ENCODE peak calls at places on chromosomes 16 and 17, in four cellular contexts. One of them, this sample, is unnamed.

GRCh38 chr16:57479043-57479421 is 7.3 kb downstream of the DOK4 start:
- DNase-seq in ovary: peak; percentile 47
- DNase-seq in tibial nerve: no peak
- DNase-seq in lower leg skin: no peak
- DNase-seq in this sample: no peak

GRCh38 chr16:26078971-26079370 is 387.2 kb downstream of the HS3ST4 start:
- DNase-seq in tibial nerve: no peak
- DNase-seq in lower leg skin: no peak
- DNase-seq in ovary: no peak
- DNase-seq in this sample: no peak

GRCh38 chr17:76337413-76337777 is 16.3 kb downstream of the PRPSAP1 start:
- DNase-seq in tibial nerve: no peak
- DNase-seq in ovary: no peak
- DNase-seq in lower leg skin: peak; percentile 12
- DNase-seq in this sample: peak; percentile 55

GRCh38 chr17:70313031-70313430 is 143.7 kb downstream of the KCNJ2 start:
- DNase-seq in tibial nerve: no peak
- DNase-seq in ovary: no peak
- DNase-seq in lower leg skin: no peak
- DNase-seq in this sample: no peak

GRCh38 chr17:17351901-17352781 is 49.0 kb downstream of the NT5M start:
- DNase-seq in tibial nerve: no peak
- DNase-seq in ovary: no peak
- DNase-seq in lower leg skin: peak; percentile 88
- DNase-seq in this sample: peak; percentile 90

GRCh38 chr17:40122466-40122943 is 734 bp downstream of the MSL1 start:
- DNase-seq in tibial nerve: no peak
- DNase-seq in ovary: peak; percentile 73
- DNase-seq in lower leg skin: peak; percentile 84
- DNase-seq in this sample: peak; percentile 74

GRCh38 chr16:17067882-17068281 is 402.9 kb downstream of the XYLT1 start:
- DNase-seq in tibial nerve: no peak
- DNase-seq in lower leg skin: no peak
- DNase-seq in ovary: no peak
- DNase-seq in this sample: no peak

GRCh38 chr17:31561469-31562412 is 170.3 kb downstream of the RAB11FIP4 start:
- DNase-seq in lower leg skin: no peak
- DNase-seq in tibial nerve: no peak
- DNase-seq in ovary: no peak
- DNase-seq in this sample: peak; percentile 68

GRCh38 chr16:13193721-13194120 is 292.3 kb downstream of the SHISA9 start:
- DNase-seq in ovary: no peak
- DNase-seq in lower leg skin: no peak
- DNase-seq in tibial nerve: no peak
- DNase-seq in this sample: no peak

GRCh38 chr17:17050346-17051345 is 8.4 kb downstream of the MPRIP start:
- DNase-seq in lower leg skin: peak; percentile 72
- DNase-seq in tibial nerve: no peak
- DNase-seq in ovary: no peak
- DNase-seq in this sample: no peak

GRCh38 chr17:78486228-78486802 is 90.9 kb downstream of the DNAH17 start:
- DNase-seq in tibial nerve: no peak
- DNase-seq in ovary: no peak
- DNase-seq in lower leg skin: no peak
- DNase-seq in this sample: no peak

GRCh38 chr16:16082255-16082654 is 132.8 kb downstream of the ABCC1 start:
- DNase-seq in ovary: no peak
- DNase-seq in tibial nerve: no peak
- DNase-seq in lower leg skin: no peak
- DNase-seq in this sample: no peak

GRCh38 chr17:75570772-75571171 is 16.8 kb upstream of the MYO15B start:
- DNase-seq in ovary: no peak
- DNase-seq in tibial nerve: no peak
- DNase-seq in lower leg skin: no peak
- DNase-seq in this sample: no peak

GRCh38 chr17:10136258-10136981 is 62.0 kb downstream of the GAS7 start:
- DNase-seq in lower leg skin: no peak
- DNase-seq in ovary: no peak
- DNase-seq in tibial nerve: no peak
- DNase-seq in this sample: no peak

GRCh38 chr17:81259058-81259605 is 20.0 kb downstream of the NDUFAF8 start:
- DNase-seq in ovary: no peak
- DNase-seq in lower leg skin: no peak
- DNase-seq in tibial nerve: no peak
- DNase-seq in this sample: no peak

GRCh38 chr16:88774544-88775393 is 10.3 kb downstream of the PIEZO1 start:
- DNase-seq in tibial nerve: no peak
- DNase-seq in ovary: no peak
- DNase-seq in lower leg skin: no peak
- DNase-seq in this sample: no peak

GRCh38 chr17:16322636-16323035 is 30.6 kb downstream of the CENPV start:
- DNase-seq in lower leg skin: no peak
- DNase-seq in tibial nerve: no peak
- DNase-seq in ovary: no peak
- DNase-seq in this sample: no peak

GRCh38 chr17:50062323-50063243 is 6.7 kb downstream of the ITGA3 start:
- DNase-seq in ovary: peak; percentile 62
- DNase-seq in lower leg skin: peak; percentile 93
- DNase-seq in tibial nerve: no peak
- DNase-seq in this sample: no peak

GRCh38 chr17:64170286-64170685 is 40.3 kb upstream of the ERN1 start:
- DNase-seq in ovary: no peak
- DNase-seq in lower leg skin: no peak
- DNase-seq in tibial nerve: no peak
- DNase-seq in this sample: no peak

GRCh38 chr17:34000639-34001038 is 254.4 kb upstream of the CCL2 start:
- DNase-seq in tibial nerve: no peak
- DNase-seq in ovary: no peak
- DNase-seq in lower leg skin: no peak
- DNase-seq in this sample: no peak

GRCh38 chr16:35255816-35256215 is 1796.4 kb downstream of the TP53TG3F start:
- DNase-seq in lower leg skin: no peak
- DNase-seq in tibial nerve: no peak
- DNase-seq in ovary: no peak
- DNase-seq in this sample: no peak

GRCh38 chr17:77354721-77355455 is 214.1 kb downstream of the SEC14L1 start:
- DNase-seq in tibial nerve: peak; percentile 27
- DNase-seq in ovary: peak; percentile 94
- DNase-seq in lower leg skin: peak; percentile 86
- DNase-seq in this sample: no peak

GRCh38 chr17:4808378-4808767 is 1.4 kb downstream of the PLD2 start:
- DNase-seq in ovary: peak; percentile 71
- DNase-seq in lower leg skin: peak; percentile 91
- DNase-seq in tibial nerve: no peak
- DNase-seq in this sample: no peak

GRCh38 chr17:43701318-43701743 is 39.6 kb upstream of the MEOX1 start:
- DNase-seq in tibial nerve: no peak
- DNase-seq in ovary: no peak
- DNase-seq in lower leg skin: no peak
- DNase-seq in this sample: peak; percentile 87

GRCh38 chr17:6381052-6381451 is 53.9 kb downstream of the AIPL1 start:
- DNase-seq in ovary: no peak
- DNase-seq in lower leg skin: no peak
- DNase-seq in tibial nerve: no peak
- DNase-seq in this sample: no peak

GRCh38 chr16:66107661-66108060 is 258.8 kb upstream of the CDH5 start:
- DNase-seq in lower leg skin: no peak
- DNase-seq in tibial nerve: no peak
- DNase-seq in ovary: no peak
- DNase-seq in this sample: no peak

GRCh38 chr16:67150833-67151396 is at the start of gene B3GNT9:
- DNase-seq in tibial nerve: peak; percentile 47
- DNase-seq in ovary: peak; percentile 86
- DNase-seq in lower leg skin: peak; percentile 94
- DNase-seq in this sample: peak; percentile 5
- TF ChIP-seq POLR2A in tibial nerve: no peak
- TF ChIP-seq POLR2A in ovary: no peak
- TF ChIP-seq POLR2A in lower leg skin: no peak
- TF ChIP-seq POLR2A in this sample: no peak

GRCh38 chr17:1714980-1715802 is 5.0 kb upstream of the TLCD2 start:
- DNase-seq in ovary: peak; percentile 90
- DNase-seq in lower leg skin: peak; percentile 98
- DNase-seq in tibial nerve: peak; percentile 83
- DNase-seq in this sample: peak; percentile 52
- TF ChIP-seq POLR2A in ovary: peak; percentile 72
- TF ChIP-seq POLR2A in lower leg skin: no peak
- TF ChIP-seq POLR2A in tibial nerve: no peak
- TF ChIP-seq POLR2A in this sample: no peak

DNA sequence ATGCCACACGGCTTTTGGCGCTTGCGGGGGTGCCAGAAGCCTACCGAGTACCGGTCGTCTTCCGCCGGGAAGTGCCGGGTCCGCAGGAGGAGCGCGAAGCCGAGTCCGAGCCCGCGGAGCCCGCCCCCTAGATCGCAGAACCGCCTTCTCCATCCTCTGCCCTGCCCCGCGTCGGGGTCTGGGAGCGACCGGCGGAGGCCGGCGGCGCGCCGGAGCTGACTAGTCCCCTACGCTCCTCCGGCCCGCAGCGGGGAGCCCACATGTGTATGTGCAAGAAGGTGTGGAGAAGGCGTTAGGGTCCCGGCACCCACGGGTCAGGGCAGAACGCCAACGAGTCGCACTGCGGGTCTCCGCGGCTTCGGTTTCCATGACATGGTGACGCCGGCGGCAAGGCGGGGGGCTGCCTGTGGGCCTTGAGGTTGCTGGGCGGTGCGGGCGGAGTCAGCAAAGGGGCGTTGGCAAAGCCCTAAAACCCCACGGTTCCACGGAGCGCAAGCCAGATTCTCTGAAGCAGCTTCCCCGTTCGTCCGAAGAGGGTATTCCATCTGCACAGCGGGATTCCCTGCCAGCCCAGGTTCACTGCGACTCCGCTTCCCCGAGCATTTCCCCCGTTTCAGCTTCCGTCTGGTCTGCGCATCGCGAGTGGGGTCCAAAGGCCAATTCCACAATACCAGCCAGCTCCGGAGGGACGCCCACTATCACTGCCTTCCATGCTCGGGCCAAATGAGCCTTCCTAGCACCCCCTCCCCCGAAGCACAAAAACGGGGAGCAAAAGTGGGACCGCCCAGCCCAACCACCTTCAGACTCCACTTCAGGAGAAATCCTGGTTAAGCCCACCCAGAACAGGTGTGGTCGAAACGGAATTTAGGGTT is 2.3 kb upstream of the LHX1 start:
- DNase-seq in tibial nerve: no peak
- DNase-seq in lower leg skin: peak; percentile 85
- DNase-seq in ovary: no peak
- DNase-seq in this sample: no peak
- TF ChIP-seq POLR2A in tibial nerve: no peak
- TF ChIP-seq POLR2A in lower leg skin: no peak
- TF ChIP-seq POLR2A in ovary: no peak
- TF ChIP-seq POLR2A in this sample: no peak

DNA sequence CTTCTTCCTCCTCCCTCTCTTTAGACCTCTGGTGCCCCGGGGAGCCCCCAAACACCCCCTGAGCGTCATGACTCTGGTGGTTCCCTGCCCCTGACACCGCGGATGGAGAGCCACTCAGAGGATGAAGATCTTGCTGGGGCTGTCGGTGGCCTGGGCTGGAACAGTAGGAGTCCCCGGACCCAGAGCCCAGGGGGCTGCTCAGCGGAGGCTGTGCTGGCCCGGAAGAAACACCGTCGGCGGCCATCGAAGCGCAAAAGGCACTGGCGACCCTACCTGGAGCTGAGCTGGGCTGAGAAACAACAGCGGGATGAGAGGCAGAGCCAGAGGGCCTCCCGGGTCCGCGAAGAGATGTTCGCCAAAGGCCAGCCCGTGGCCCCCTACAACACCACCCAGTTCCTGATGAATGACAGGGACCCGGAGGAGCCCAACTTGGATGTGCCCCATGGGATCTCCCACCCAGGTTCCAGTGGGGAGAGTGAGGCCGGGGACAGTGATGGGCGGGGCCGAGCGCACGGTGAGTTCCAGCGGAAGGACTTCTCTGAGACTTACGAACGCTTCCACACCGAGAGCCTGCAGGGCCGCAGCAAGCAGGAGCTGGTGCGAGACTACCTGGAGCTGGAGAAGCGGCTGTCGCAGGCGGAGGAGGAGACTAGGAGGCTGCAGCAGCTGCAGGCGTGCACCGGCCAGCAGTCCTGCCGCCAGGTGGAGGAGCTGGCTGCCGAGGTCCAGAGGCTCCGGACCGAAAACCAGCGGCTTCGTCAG is 7.5 kb downstream of the HEXIM2 start:
- DNase-seq in ovary: no peak
- DNase-seq in tibial nerve: no peak
- DNase-seq in lower leg skin: no peak
- DNase-seq in this sample: no peak
- TF ChIP-seq POLR2A in ovary: no peak
- TF ChIP-seq POLR2A in tibial nerve: no peak
- TF ChIP-seq POLR2A in lower leg skin: no peak
- TF ChIP-seq POLR2A in this sample: no peak

GRCh38 chr17:2924211-2924610 is 128.0 kb downstream of the RAP1GAP2 start:
- DNase-seq in tibial nerve: no peak
- DNase-seq in lower leg skin: no peak
- DNase-seq in ovary: no peak
- DNase-seq in this sample: no peak
- TF ChIP-seq POLR2A in tibial nerve: no peak
- TF ChIP-seq POLR2A in lower leg skin: no peak
- TF ChIP-seq POLR2A in ovary: no peak
- TF ChIP-seq POLR2A in this sample: no peak

GRCh38 chr17:48625502-48626201 is 506 bp downstream of the HOXB9 start:
- DNase-seq in tibial nerve: no peak
- DNase-seq in ovary: no peak
- DNase-seq in lower leg skin: no peak
- DNase-seq in this sample: peak; percentile 53
- TF ChIP-seq POLR2A in tibial nerve: no peak
- TF ChIP-seq POLR2A in ovary: no peak
- TF ChIP-seq POLR2A in lower leg skin: no peak
- TF ChIP-seq POLR2A in this sample: peak; percentile 20

GRCh38 chr17:28951991-28952975 is 965 bp upstream of the PHF12 start:
- DNase-seq in tibial nerve: peak; percentile 93
- DNase-seq in ovary: peak; percentile 94
- DNase-seq in lower leg skin: peak; percentile 99
- DNase-seq in this sample: peak; percentile 100
- TF ChIP-seq POLR2A in tibial nerve: no peak
- TF ChIP-seq POLR2A in ovary: no peak
- TF ChIP-seq POLR2A in lower leg skin: no peak
- TF ChIP-seq POLR2A in this sample: peak; percentile 44

This sample was measured in NB4.